ENCODE peak calls at places on chromosome 16, in nine cellular contexts. O, I, F, N, R, U, Y, A and S are unnamed samples.

GRCh38 chr16:89922477-89922883 is 662 bp upstream of the TUBB3 start:
- DNase-seq in O (peak; percentile 33), I (peak; percentile 4), F (no peak), N (no peak), R (peak; percentile 49), U (no peak), Y (peak; percentile 68), A (peak; percentile 92), S (no peak)

GRCh38 chr16:57563487-57563750 is 21.0 kb downstream of the ADGRG5 start:
- DNase-seq in O (no peak), I (no peak), F (no peak), N (no peak), R (no peak), U (no peak), Y (no peak), A (no peak), S (no peak)

GRCh38 chr16:68113765-68114240 is 28.6 kb downstream of the NFATC3 start:
- DNase-seq in O (no peak), I (no peak), F (no peak), N (no peak), R (no peak), U (no peak), Y (no peak), A (no peak), S (no peak)

GRCh38 chr16:85729452-85729851 is 21.4 kb downstream of the C16orf74 start:
- DNase-seq in O (no peak), I (no peak), F (no peak), N (no peak), R (no peak), U (no peak), Y (no peak), A (peak; percentile 39), S (no peak)

GRCh38 chr16:66487580-66488235 is 60.6 kb downstream of the BEAN1 start:
- DNase-seq in O (no peak), I (no peak), F (no peak), N (no peak), R (no peak), U (no peak), Y (no peak), A (no peak), S (no peak)

GRCh38 chr16:17379121-17379571 is 91.6 kb downstream of the XYLT1 start:
- DNase-seq in O (no peak), I (no peak), F (no peak), N (no peak), R (no peak), U (no peak), Y (no peak), A (peak; percentile 35), S (no peak)

GRCh38 chr16:58109881-58110280 is 19.3 kb downstream of the CFAP20 start:
- DNase-seq in O (no peak), I (no peak), F (no peak), N (no peak), R (no peak), U (no peak), Y (no peak), A (no peak), S (no peak)

GRCh38 chr16:54928016-54928356 is 2.7 kb upstream of the IRX5 start:
- DNase-seq in O (no peak), I (peak; percentile 26), F (no peak), N (no peak), R (no peak), U (no peak), Y (peak; percentile 9), A (peak; percentile 51), S (no peak)

GRCh38 chr16:72952404-72953301 is 95.3 kb downstream of the ZFHX3 start:
- DNase-seq in O (no peak), I (no peak), F (no peak), N (no peak), R (no peak), U (no peak), Y (no peak), A (peak; percentile 85), S (no peak)

GRCh38 chr16:53878216-53878615 is 174.3 kb downstream of the FTO start:
- DNase-seq in O (no peak), I (no peak), F (no peak), N (no peak), R (no peak), U (no peak), Y (no peak), A (no peak), S (no peak)

GRCh38 chr16:83730812-83731211 is 77.0 kb upstream of the HSBP1 start:
- DNase-seq in O (no peak), I (no peak), F (no peak), N (no peak), R (no peak), U (no peak), Y (no peak), A (no peak), S (no peak)

GRCh38 chr16:4936181-4936990 is 562 bp downstream of the PPL start:
- DNase-seq in O (peak; percentile 74), I (peak; percentile 9), F (peak; percentile 47), N (no peak), R (no peak), U (no peak), Y (no peak), A (no peak), S (no peak)

GRCh38 chr16:65071371-65072311 is 50.2 kb downstream of the CDH11 start:
- DNase-seq in O (no peak), I (no peak), F (no peak), N (no peak), R (no peak), U (no peak), Y (no peak), A (peak; percentile 58), S (no peak)